ENCODE peak calls at places on chromosomes 4 and X, in five cellular contexts. R is cardiac muscle cell, I is fibroblast of lung, O is MM.1S, H is heart right ventricle. D is an unnamed sample.
A peak's percentile ranks its signal among the peaks of the same experiment; 100 is the strongest.

GRCh38 chrX:124018031-124018430 is 56.5 kb downstream of the STAG2 start:
- DNase-seq in R (no peak), I (peak; percentile 36), O (no peak), H (no peak), D (no peak)

GRCh38 chr4:117702353-117702752 is 331.9 kb upstream of the NDST3 start:
- DNase-seq in R (no peak), I (no peak), O (no peak), H (no peak), D (no peak)

GRCh38 chr4:155889036-155889793 is 14.3 kb upstream of the TDO2 start:
- DNase-seq in R (peak; percentile 96), I (peak; percentile 97), O (no peak), H (peak; percentile 25), D (no peak)

GRCh38 chrX:4831574-4831973 is 1118.1 kb upstream of the PRKX start:
- DNase-seq in R (no peak), I (no peak), O (no peak), H (no peak), D (no peak)

GRCh38 chr4:75254745-75255144 is 259.5 kb downstream of the RCHY1 start:
- DNase-seq in R (peak; percentile 46), I (no peak), O (no peak), H (no peak), D (no peak)

GRCh38 chr4:149914521-149915115 is 99.0 kb upstream of the IQCM start:
- DNase-seq in R (peak; percentile 68), I (peak; percentile 63), O (peak; percentile 60), H (peak; percentile 28), D (no peak)

GRCh38 chr4:170420255-170420693 is 330.5 kb upstream of the AADAT start:
- DNase-seq in R (no peak), I (peak; percentile 8), O (no peak), H (no peak), D (no peak)

GRCh38 chr4:173522160-173522873 is 7.7 kb downstream of the HAND2 start:
- DNase-seq in R (peak; percentile 97), I (peak; percentile 90), O (no peak), H (peak; percentile 86), D (peak; percentile 93)

GRCh38 chr4:119731146-119731742 is 102.6 kb upstream of the PDE5A start:
- DNase-seq in R (peak; percentile 37), I (no peak), O (no peak), H (no peak), D (no peak)

GRCh38 chr4:146153964-146154536 is 21.5 kb upstream of the LSM6 start:
- DNase-seq in R (no peak), I (no peak), O (no peak), H (no peak), D (no peak)

GRCh38 chr4:96305030-96305429 is 465.1 kb downstream of the PDHA2 start:
- DNase-seq in R (no peak), I (no peak), O (peak; percentile 16), H (no peak), D (no peak)

GRCh38 chr4:121139533-121140222 is 24.4 kb downstream of the TNIP3 start:
- DNase-seq in R (peak; percentile 44), I (peak; percentile 44), O (peak; percentile 82), H (no peak), D (no peak)

GRCh38 chr4:184434496-184435066 is 39.8 kb downstream of the IRF2 start:
- DNase-seq in R (no peak), I (no peak), O (no peak), H (no peak), D (no peak)

GRCh38 chrX:1593286-1594271 is 2.2 kb downstream of the AKAP17A start:
- DNase-seq in R (no peak), I (no peak), O (no peak), H (no peak), D (no peak)

GRCh38 chr4:99811850-99812249 is 4.8 kb upstream of the DAPP1 start:
- DNase-seq in R (peak; percentile 46), I (peak; percentile 43), O (peak; percentile 75), H (peak; percentile 12), D (no peak)

GRCh38 chr4:151660676-151661075 is 100.1 kb downstream of the GATB start:
- DNase-seq in R (no peak), I (no peak), O (no peak), H (no peak), D (no peak)

GRCh38 chr4:146033149-146033548 is 94.5 kb upstream of the ZNF827 start:
- DNase-seq in R (no peak), I (no peak), O (no peak), H (no peak), D (peak; percentile 49)

DNA sequence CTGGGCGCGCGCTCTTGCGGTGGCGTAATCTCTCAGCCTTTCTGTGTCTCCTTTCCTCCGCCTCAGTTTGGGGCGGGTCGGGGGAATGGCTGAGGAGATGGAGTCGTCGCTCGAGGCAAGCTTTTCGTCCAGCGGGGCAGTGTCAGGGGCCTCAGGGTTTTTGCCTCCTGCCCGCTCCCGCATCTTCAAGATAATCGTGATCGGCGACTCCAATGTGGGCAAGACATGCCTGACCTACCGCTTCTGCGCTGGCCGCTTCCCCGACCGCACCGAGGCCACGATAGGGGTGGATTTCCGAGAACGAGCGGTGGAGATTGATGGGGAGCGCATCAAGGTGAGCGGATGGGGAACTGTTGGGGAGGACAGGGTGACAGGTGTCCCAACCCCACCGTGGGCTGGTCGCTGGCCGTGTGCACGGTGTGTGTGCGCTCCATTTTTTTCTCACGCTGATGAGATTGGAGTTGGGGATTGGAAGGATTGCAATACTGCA is at the start of gene RAB33B:
- DNase-seq in R (peak; percentile 94), I (peak; percentile 90), O (no peak), H (no peak), D (no peak)
- H3K27ac ChIP-seq in R (peak within 1 kb of the TSS; percentile 95), I (peak within 1 kb of the TSS; percentile 91), O (peak within 1 kb of the TSS; percentile 95), H (peak within 1 kb of the TSS; percentile 100), D (peak within 1 kb of the TSS; percentile 98)

GRCh38 chr4:153521467-153521866 is 55.3 kb downstream of the TMEM131L start:
- DNase-seq in R (no peak), I (no peak), O (no peak), H (no peak), D (no peak)

GRCh38 chr4:153523171-153523757 is 57.1 kb downstream of the TMEM131L start:
- DNase-seq in R (no peak), I (no peak), O (no peak), H (no peak), D (no peak)

GRCh38 chr4:153520871-153521329 is 54.7 kb downstream of the TMEM131L start:
- DNase-seq in R (peak; percentile 28), I (no peak), O (no peak), H (no peak), D (no peak)

GRCh38 chr4:153522800-153523089 is 56.6 kb downstream of the TMEM131L start:
- DNase-seq in R (no peak), I (no peak), O (no peak), H (no peak), D (no peak)

GRCh38 chr4:153521995-153522799 is 56.0 kb downstream of the TMEM131L start:
- DNase-seq in R (no peak), I (no peak), O (no peak), H (no peak), D (no peak)
- TF ChIP-seq CTCF in R (no peak), I (no peak), O (no peak), H (no peak), D (no peak)

GRCh38 chr4:7960790-7961655 is 21.4 kb upstream of the AFAP1 start:
- DNase-seq in R (peak; percentile 99), I (peak; percentile 99), O (no peak), H (no peak), D (peak; percentile 44)
- H3K27ac ChIP-seq in R (no peak overlapping the region), I (peak overlapping the region; percentile 74), O (no peak overlapping the region), H (no peak overlapping the region), D (no peak overlapping the region)

DNA sequence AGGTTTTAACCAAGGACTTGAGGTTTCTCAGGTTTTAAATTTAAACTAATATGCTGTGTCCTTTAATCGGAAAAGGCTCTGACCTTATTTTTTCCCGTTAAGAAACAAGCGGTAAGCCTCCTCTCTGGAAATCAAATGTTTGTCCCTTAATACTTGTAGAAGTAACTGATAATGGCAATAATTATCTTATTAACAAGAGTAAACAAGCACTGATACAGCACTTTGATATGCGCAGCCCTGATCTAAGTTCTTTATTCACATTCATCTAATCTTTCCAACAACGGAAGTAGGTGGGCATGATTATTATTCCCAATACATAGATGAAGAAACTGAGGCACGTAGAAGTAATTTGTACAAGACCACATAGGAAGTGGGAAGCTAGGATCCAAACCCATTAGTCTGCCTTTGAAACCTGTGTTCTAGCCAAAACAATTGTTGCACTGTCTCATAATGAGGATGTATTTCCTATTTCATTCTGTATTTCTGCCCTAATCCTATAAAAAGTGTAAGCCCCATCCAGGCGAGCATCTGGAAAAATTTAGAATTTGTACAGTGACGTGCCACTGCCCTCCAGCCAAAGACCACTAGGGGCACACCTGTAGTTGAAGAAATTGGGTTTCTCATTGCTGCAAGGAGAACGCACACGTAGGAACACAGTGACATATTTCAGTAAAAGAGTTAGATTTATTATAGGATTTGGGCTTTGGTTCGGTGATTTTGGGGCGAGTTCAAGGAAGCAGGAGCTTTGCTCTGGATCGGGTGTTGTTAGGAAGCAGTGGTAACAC is 605 bp downstream of the CXorf58 start:
- DNase-seq in R (no peak), I (no peak), O (peak; percentile 65), H (no peak), D (no peak)
- TF ChIP-seq CTCF in R (peak; percentile 30), I (peak; percentile 39), O (peak; percentile 64), H (peak; percentile 22), D (no peak)

GRCh38 chr4:40750461-40751258 is 905 bp downstream of the NSUN7 start:
- DNase-seq in R (peak; percentile 14), I (peak; percentile 9), O (no peak), H (no peak), D (peak; percentile 26)
- H3K27ac ChIP-seq in R (no peak overlapping the region), I (no peak overlapping the region), O (no peak overlapping the region), H (no peak overlapping the region), D (peak overlapping the region; percentile 85)

DNA sequence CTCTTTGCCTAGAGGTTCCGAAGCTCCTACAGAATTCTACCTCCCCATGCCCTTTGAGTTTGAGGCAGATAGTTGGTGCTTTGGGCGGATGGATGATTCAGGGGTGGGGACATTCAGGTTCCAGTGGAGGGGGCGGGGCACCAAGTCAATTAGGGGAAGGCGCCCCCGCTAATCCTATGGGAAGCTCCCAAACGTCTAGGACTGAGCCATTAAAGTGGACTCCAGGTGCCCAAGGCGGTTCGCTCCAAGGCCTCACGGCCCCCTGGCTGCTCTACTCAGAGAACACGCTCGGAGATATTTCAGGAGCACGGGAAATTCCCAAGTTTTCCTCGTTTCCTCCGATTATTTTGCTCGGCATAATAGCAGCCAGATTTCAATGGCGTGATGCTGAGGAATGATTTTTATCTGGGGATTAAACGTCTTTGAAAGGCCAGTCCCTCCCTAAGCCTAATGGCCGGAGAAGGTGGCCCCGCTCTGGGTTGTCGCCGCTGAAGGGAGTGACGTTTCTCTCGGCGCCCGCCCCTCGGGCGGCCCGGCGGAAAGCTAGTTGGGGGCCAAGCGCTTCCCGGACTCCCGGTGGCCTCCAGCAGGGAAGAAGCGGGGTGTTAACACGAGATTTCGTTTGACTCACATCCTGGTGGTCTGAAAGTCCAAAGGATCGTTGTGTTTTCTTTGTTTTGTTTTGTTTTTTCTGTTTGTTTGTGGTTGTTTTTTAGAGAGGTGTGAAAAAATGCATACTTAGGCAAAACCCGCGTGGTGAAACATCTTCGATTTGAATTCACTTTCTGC is 1.5 kb downstream of the MSX1 start:
- DNase-seq in R (peak; percentile 29), I (no peak), O (no peak), H (peak; percentile 67), D (peak; percentile 86)
- TF ChIP-seq CTCF in R (no peak), I (no peak), O (no peak), H (peak; percentile 28), D (no peak)

DNA sequence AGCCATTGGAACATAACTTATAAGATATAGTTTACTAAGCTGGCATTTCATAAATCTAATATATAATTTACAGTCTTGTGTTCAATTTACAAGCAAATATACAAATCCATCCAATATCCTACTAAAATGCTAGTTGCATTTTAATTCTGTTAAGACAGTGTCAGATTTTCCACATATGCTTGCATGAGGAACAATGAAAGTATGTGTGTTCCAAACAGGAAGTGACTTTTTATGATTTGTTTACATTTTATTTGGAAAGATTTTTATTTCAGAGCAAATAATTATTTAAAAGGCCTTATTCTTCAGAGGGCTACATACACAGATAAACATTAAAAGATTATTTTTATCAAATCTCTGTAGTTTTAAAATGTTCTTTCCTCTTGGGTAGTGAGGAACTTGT is 130.1 kb downstream of the KLHL34 start:
- DNase-seq in R (no peak), I (peak; percentile 9), O (no peak), H (no peak), D (no peak)
- H3K27ac ChIP-seq in R (no peak overlapping the region), I (peak overlapping the region; percentile 32), O (no peak overlapping the region), H (no peak overlapping the region), D (no peak overlapping the region)

D was measured in upper lobe of left lung.